ENCODE peak calls at places on chromosomes 2 and 18, in eight cellular contexts. One of them, this sample, is unnamed.

GRCh38 chr18:49678440-49678839 is 116.6 kb downstream of the LIPG start:
- DNase-seq in K562: no peak
- DNase-seq in breast epithelium: no peak
- DNase-seq in COLO829: no peak
- DNase-seq in activated gamma-delta T cell treated with Interleukin-2 at 50 U/mL for 16 hours: no peak
- DNase-seq in Peyer's patch: no peak
- DNase-seq in fibroblast of the conjunctiva: no peak
- DNase-seq in tibial artery: no peak
- DNase-seq in this sample: no peak

GRCh38 chr2:26846334-26846863 is 1.5 kb upstream of the DPYSL5 start:
- DNase-seq in fibroblast of the conjunctiva: peak
- DNase-seq in breast epithelium: peak
- DNase-seq in K562: peak
- DNase-seq in tibial artery: peak
- DNase-seq in Peyer's patch: peak
- DNase-seq in COLO829: peak
- DNase-seq in activated gamma-delta T cell treated with Interleukin-2 at 50 U/mL for 16 hours: peak
- DNase-seq in this sample: peak

GRCh38 chr2:27249891-27250651 is 12.8 kb downstream of the SLC30A3 start:
- DNase-seq in K562: peak
- DNase-seq in activated gamma-delta T cell treated with Interleukin-2 at 50 U/mL for 16 hours: peak
- DNase-seq in tibial artery: no peak
- DNase-seq in fibroblast of the conjunctiva: peak
- DNase-seq in COLO829: peak
- DNase-seq in Peyer's patch: peak
- DNase-seq in breast epithelium: no peak
- DNase-seq in this sample: peak

GRCh38 chr2:224038049-224038829 is 847 bp downstream of the SERPINE2 start:
- DNase-seq in activated gamma-delta T cell treated with Interleukin-2 at 50 U/mL for 16 hours: peak
- DNase-seq in K562: no peak
- DNase-seq in COLO829: no peak
- DNase-seq in Peyer's patch: peak
- DNase-seq in tibial artery: no peak
- DNase-seq in fibroblast of the conjunctiva: no peak
- DNase-seq in breast epithelium: no peak
- DNase-seq in this sample: peak

GRCh38 chr2:150856596-150857281 is 369.3 kb upstream of the RND3 start:
- DNase-seq in Peyer's patch: no peak
- DNase-seq in COLO829: no peak
- DNase-seq in K562: no peak
- DNase-seq in tibial artery: no peak
- DNase-seq in activated gamma-delta T cell treated with Interleukin-2 at 50 U/mL for 16 hours: no peak
- DNase-seq in fibroblast of the conjunctiva: no peak
- DNase-seq in breast epithelium: no peak
- DNase-seq in this sample: no peak

GRCh38 chr2:101792208-101792607 is 94.7 kb downstream of the MAP4K4 start:
- DNase-seq in fibroblast of the conjunctiva: no peak
- DNase-seq in K562: no peak
- DNase-seq in breast epithelium: no peak
- DNase-seq in Peyer's patch: no peak
- DNase-seq in tibial artery: no peak
- DNase-seq in activated gamma-delta T cell treated with Interleukin-2 at 50 U/mL for 16 hours: no peak
- DNase-seq in COLO829: no peak
- DNase-seq in this sample: no peak

GRCh38 chr2:54455584-54456525 is at the start of gene SPTBN1:
- DNase-seq in COLO829: peak
- DNase-seq in activated gamma-delta T cell treated with Interleukin-2 at 50 U/mL for 16 hours: no peak
- DNase-seq in Peyer's patch: peak
- DNase-seq in breast epithelium: peak
- DNase-seq in tibial artery: peak
- DNase-seq in fibroblast of the conjunctiva: peak
- DNase-seq in K562: peak
- DNase-seq in this sample: peak

GRCh38 chr18:67047334-67047733 is 443.4 kb upstream of the CDH19 start:
- DNase-seq in fibroblast of the conjunctiva: no peak
- DNase-seq in K562: no peak
- DNase-seq in tibial artery: no peak
- DNase-seq in activated gamma-delta T cell treated with Interleukin-2 at 50 U/mL for 16 hours: no peak
- DNase-seq in breast epithelium: no peak
- DNase-seq in COLO829: no peak
- DNase-seq in Peyer's patch: no peak
- DNase-seq in this sample: no peak

GRCh38 chr2:676647-677055 is 555 bp downstream of the TMEM18 start:
- DNase-seq in breast epithelium: peak
- DNase-seq in tibial artery: peak
- DNase-seq in COLO829: peak
- DNase-seq in fibroblast of the conjunctiva: peak
- DNase-seq in Peyer's patch: peak
- DNase-seq in K562: peak
- DNase-seq in activated gamma-delta T cell treated with Interleukin-2 at 50 U/mL for 16 hours: peak
- DNase-seq in this sample: peak

GRCh38 chr18:34938102-34938501 is 103.1 kb upstream of the MAPRE2 start:
- DNase-seq in COLO829: no peak
- DNase-seq in activated gamma-delta T cell treated with Interleukin-2 at 50 U/mL for 16 hours: no peak
- DNase-seq in K562: no peak
- DNase-seq in Peyer's patch: no peak
- DNase-seq in breast epithelium: no peak
- DNase-seq in tibial artery: no peak
- DNase-seq in fibroblast of the conjunctiva: no peak
- DNase-seq in this sample: no peak

GRCh38 chr2:8196311-8196710 is 485.5 kb upstream of the ID2 start:
- DNase-seq in Peyer's patch: no peak
- DNase-seq in activated gamma-delta T cell treated with Interleukin-2 at 50 U/mL for 16 hours: no peak
- DNase-seq in tibial artery: no peak
- DNase-seq in breast epithelium: no peak
- DNase-seq in fibroblast of the conjunctiva: no peak
- DNase-seq in COLO829: no peak
- DNase-seq in K562: no peak
- DNase-seq in this sample: no peak

GRCh38 chr2:10405441-10405840 is 42.7 kb downstream of the ODC1 start:
- DNase-seq in breast epithelium: peak
- DNase-seq in tibial artery: peak
- DNase-seq in fibroblast of the conjunctiva: peak
- DNase-seq in Peyer's patch: no peak
- DNase-seq in COLO829: peak
- DNase-seq in activated gamma-delta T cell treated with Interleukin-2 at 50 U/mL for 16 hours: no peak
- DNase-seq in K562: no peak
- DNase-seq in this sample: peak

GRCh38 chr2:138421971-138422335 is 79.6 kb upstream of the SPOPL start:
- DNase-seq in K562: no peak
- DNase-seq in Peyer's patch: no peak
- DNase-seq in tibial artery: no peak
- DNase-seq in breast epithelium: no peak
- DNase-seq in fibroblast of the conjunctiva: peak
- DNase-seq in COLO829: no peak
- DNase-seq in activated gamma-delta T cell treated with Interleukin-2 at 50 U/mL for 16 hours: no peak
- DNase-seq in this sample: peak

GRCh38 chr2:69082430-69082997 is 69.5 kb downstream of the ANTXR1 start:
- DNase-seq in COLO829: peak
- DNase-seq in activated gamma-delta T cell treated with Interleukin-2 at 50 U/mL for 16 hours: no peak
- DNase-seq in fibroblast of the conjunctiva: no peak
- DNase-seq in tibial artery: peak
- DNase-seq in Peyer's patch: peak
- DNase-seq in breast epithelium: no peak
- DNase-seq in K562: no peak
- DNase-seq in this sample: peak

GRCh38 chr2:200199576-200200263 is 106.8 kb upstream of the SPATS2L start:
- DNase-seq in fibroblast of the conjunctiva: no peak
- DNase-seq in activated gamma-delta T cell treated with Interleukin-2 at 50 U/mL for 16 hours: no peak
- DNase-seq in Peyer's patch: no peak
- DNase-seq in breast epithelium: no peak
- DNase-seq in COLO829: no peak
- DNase-seq in tibial artery: no peak
- DNase-seq in K562: no peak
- DNase-seq in this sample: no peak

GRCh38 chr2:197576631-197577030 is 60.8 kb downstream of the MOB4 start:
- DNase-seq in breast epithelium: no peak
- DNase-seq in K562: no peak
- DNase-seq in activated gamma-delta T cell treated with Interleukin-2 at 50 U/mL for 16 hours: no peak
- DNase-seq in COLO829: no peak
- DNase-seq in fibroblast of the conjunctiva: peak
- DNase-seq in tibial artery: peak
- DNase-seq in Peyer's patch: no peak
- DNase-seq in this sample: peak

GRCh38 chr2:31428001-31428418 is 13.5 kb upstream of the XDH start:
- DNase-seq in COLO829: no peak
- DNase-seq in fibroblast of the conjunctiva: no peak
- DNase-seq in Peyer's patch: peak
- DNase-seq in activated gamma-delta T cell treated with Interleukin-2 at 50 U/mL for 16 hours: no peak
- DNase-seq in breast epithelium: no peak
- DNase-seq in K562: no peak
- DNase-seq in tibial artery: no peak
- DNase-seq in this sample: no peak

This sample was measured in NCI-H460.